ENCODE peak calls at places on chromosomes 7 and 10, in eight cellular contexts. Z is HepG2, E is HCT116, T is GM23338, A is K562, P is H1, H is GM12878, R is endothelial cell of umbilical vein. N is an unnamed sample.

GRCh38 chr7:34825221-34825620 is 167.2 kb downstream of the NPSR1 start:
- DNase-seq in Z (no peak), E (no peak), T (no peak), A (no peak), P (no peak), H (no peak), R (no peak), N (no peak)

GRCh38 chr10:95308389-95309302 is 17.8 kb upstream of the PDLIM1 start:
- DNase-seq in Z (peak; percentile 68), E (peak; percentile 75), T (no peak), A (peak; percentile 80), P (no peak), H (no peak), R (peak; percentile 90), N (no peak)

GRCh38 chr10:92789826-92790225 is 58.5 kb upstream of the EXOC6 start:
- DNase-seq in Z (no peak), E (no peak), T (peak; percentile 7), A (no peak), P (no peak), H (no peak), R (no peak), N (no peak)

GRCh38 chr10:133356549-133356948 is 1.3 kb downstream of the FUOM start:
- DNase-seq in Z (no peak), E (no peak), T (no peak), A (no peak), P (no peak), H (no peak), R (no peak), N (no peak)

GRCh38 chr7:121084256-121084655 is 95.7 kb downstream of the CPED1 start:
- DNase-seq in Z (no peak), E (no peak), T (no peak), A (no peak), P (no peak), H (no peak), R (no peak), N (no peak)

GRCh38 chr10:112842832-112843360 is 107.2 kb upstream of the TCF7L2 start:
- DNase-seq in Z (peak; percentile 52), E (no peak), T (no peak), A (peak; percentile 56), P (no peak), H (peak; percentile 25), R (peak; percentile 23), N (no peak)

GRCh38 chr7:93765475-93765874 is 125.1 kb downstream of the TFPI2 start:
- DNase-seq in Z (no peak), E (no peak), T (no peak), A (no peak), P (no peak), H (no peak), R (no peak), N (no peak)

GRCh38 chr7:43071604-43072003 is 40.8 kb upstream of the HECW1 start:
- DNase-seq in Z (no peak), E (peak; percentile 12), T (peak; percentile 94), A (peak; percentile 78), P (peak; percentile 90), H (no peak), R (no peak), N (no peak)

GRCh38 chr7:20312562-20312961 is 18.1 kb upstream of the ITGB8 start:
- DNase-seq in Z (no peak), E (no peak), T (no peak), A (no peak), P (no peak), H (no peak), R (peak; percentile 52), N (no peak)

GRCh38 chr10:79346012-79346340 is 1.3 kb upstream of the PPIF start:
- DNase-seq in Z (no peak), E (no peak), T (no peak), A (no peak), P (peak; percentile 23), H (no peak), R (no peak), N (no peak)

GRCh38 chr7:153109561-153109960 is 350.0 kb downstream of the ACTR3B start:
- DNase-seq in Z (no peak), E (no peak), T (no peak), A (no peak), P (no peak), H (no peak), R (no peak), N (no peak)

GRCh38 chr10:20598590-20598989 is 298.5 kb downstream of the NEBL start:
- DNase-seq in Z (no peak), E (no peak), T (peak; percentile 17), A (no peak), P (no peak), H (no peak), R (no peak), N (no peak)

GRCh38 chr10:93541402-93542357 is 24.8 kb upstream of the FFAR4 start:
- DNase-seq in Z (peak; percentile 13), E (peak; percentile 27), T (peak; percentile 76), A (peak; percentile 52), P (peak; percentile 83), H (no peak), R (peak; percentile 69), N (no peak)

GRCh38 chr10:51022933-51023585 is 51.2 kb upstream of the PRKG1 start:
- DNase-seq in Z (no peak), E (no peak), T (no peak), A (no peak), P (no peak), H (no peak), R (no peak), N (no peak)

GRCh38 chr10:84994722-84995121 is 666.3 kb downstream of the CCSER2 start:
- DNase-seq in Z (no peak), E (no peak), T (no peak), A (no peak), P (no peak), H (no peak), R (no peak), N (no peak)

DNA sequence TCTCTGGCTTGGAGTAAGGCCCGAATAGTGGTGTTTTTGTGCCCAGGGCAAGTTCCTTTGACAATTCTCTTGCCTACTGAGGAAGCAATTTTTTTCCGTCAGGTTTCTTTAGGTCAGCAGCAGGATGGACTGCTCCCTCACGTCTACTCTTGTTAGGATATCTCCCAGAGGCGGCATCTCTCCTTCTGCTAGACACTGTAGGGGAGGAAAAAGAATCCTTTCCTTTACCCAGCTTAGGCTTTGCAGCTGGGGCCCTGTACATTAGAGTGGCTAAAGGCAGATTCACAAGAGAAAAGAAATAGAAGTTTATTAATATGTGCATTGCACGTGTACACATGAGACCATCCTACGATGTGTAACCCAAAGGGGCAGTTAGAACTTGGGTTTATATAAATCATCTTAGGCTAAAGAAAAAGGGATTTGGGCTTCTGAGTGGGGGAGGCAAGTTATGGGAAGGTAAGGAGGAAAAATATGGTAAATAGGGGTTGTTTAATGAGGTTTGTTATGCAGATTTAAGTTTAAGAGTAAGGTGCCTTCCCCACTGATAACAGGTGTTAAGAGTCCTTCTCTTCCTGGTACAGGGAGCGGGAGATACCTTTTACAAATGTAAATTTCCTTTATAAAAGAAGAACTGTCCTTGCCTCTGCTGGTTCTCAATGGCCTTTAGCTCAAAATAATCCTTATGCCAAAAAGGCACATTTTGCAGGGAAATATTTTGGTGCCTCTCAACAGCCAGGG is 156.4 kb downstream of the AOAH start:
- DNase-seq in Z (no peak), E (no peak), T (peak; percentile 32), A (no peak), P (no peak), H (no peak), R (no peak), N (no peak)
- TF ChIP-seq EZH2 in Z (no peak), E (no peak), T (no peak), A (no peak), P (no peak), H (no peak), R (no peak), N (no peak)

GRCh38 chr7:99397632-99397983 is 10.8 kb downstream of the PDAP1 start:
- DNase-seq in Z (no peak), E (no peak), T (no peak), A (no peak), P (no peak), H (no peak), R (no peak), N (no peak)

GRCh38 chr7:99396914-99397631 is 11.3 kb downstream of the PDAP1 start:
- DNase-seq in Z (no peak), E (no peak), T (no peak), A (no peak), P (no peak), H (no peak), R (no peak), N (no peak)

GRCh38 chr7:99398891-99399445 is 9.4 kb downstream of the PDAP1 start:
- DNase-seq in Z (no peak), E (no peak), T (no peak), A (no peak), P (no peak), H (no peak), R (no peak), N (no peak)

GRCh38 chr7:99402854-99403253 is 5.5 kb downstream of the PDAP1 start:
- DNase-seq in Z (no peak), E (no peak), T (no peak), A (no peak), P (no peak), H (no peak), R (no peak), N (no peak)

DNA sequence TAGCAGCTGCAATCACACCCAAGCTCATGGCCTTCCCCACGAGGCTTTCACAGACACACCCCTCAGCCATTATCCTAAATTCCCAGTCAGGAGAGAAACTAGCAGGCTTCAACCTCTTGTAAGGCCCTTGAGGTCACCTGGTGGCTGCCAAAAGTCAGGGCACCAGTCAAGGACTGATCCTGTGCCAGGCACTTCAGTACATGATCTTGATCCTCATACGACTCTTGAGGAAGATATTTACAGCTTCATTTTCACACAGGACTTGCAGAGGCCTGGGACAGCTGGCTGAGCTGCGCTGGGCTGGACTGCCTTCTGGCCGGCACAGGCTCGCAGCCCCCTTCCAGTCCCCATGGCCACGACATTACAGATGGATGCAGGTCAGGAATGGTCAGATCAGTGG is 8.8 kb downstream of the PDAP1 start:
- DNase-seq in Z (no peak), E (no peak), T (no peak), A (no peak), P (no peak), H (no peak), R (no peak), N (no peak)
- H3K27ac ChIP-seq in Z (no peak overlapping the region), E (no peak overlapping the region), T (no peak overlapping the region), A (no peak overlapping the region), P (no peak overlapping the region), H (no peak overlapping the region), R (no peak overlapping the region), N (no peak overlapping the region)

DNA sequence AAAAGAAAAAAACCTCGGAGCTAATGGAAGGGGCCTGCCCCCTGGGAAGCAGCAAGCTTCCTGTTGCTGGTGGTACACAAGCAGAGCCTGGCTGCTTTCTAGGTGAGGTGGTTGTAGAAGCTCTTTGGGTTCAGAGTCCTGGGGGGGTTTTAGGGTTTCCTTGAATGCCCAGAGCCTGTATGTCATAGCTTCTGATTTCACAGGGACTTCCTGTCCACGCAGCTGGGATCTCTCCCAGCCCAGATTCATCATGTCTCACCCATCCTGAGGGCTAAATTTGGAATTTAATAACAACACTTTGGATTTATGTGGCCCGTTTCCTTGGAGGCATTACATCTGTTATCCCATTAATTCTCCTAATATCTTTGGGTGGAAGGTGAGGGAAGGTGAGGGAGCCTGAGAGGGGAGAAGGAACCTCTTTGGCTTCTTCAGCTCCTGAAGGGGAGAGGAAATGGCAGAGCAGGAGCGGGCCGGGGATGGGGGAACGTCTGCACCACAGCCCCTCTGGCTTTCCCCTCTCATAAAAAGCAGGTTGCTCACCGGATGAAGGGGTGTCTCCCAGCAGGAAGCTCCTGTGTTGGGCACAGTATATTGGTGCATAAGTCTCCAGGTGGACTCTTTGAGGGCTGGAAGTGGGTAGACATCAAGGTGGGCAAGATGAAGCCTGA is 19.7 kb downstream of the RPS24 start:
- DNase-seq in Z (no peak), E (no peak), T (no peak), A (no peak), P (no peak), H (no peak), R (no peak), N (no peak)
- TF ChIP-seq POLR2AphosphoS5 in Z (no peak), E (no peak), T (no peak), A (no peak), P (no peak), H (no peak), R (peak; percentile 18), N (no peak)

GRCh38 chr7:157006205-157006747 is 4.2 kb downstream of the MNX1 start:
- DNase-seq in Z (no peak), E (no peak), T (peak; percentile 67), A (no peak), P (peak; percentile 71), H (no peak), R (no peak), N (no peak)
- TF ChIP-seq EZH2 in Z (no peak), E (no peak), T (peak; percentile 79), A (no peak), P (peak; percentile 99), H (no peak), R (peak; percentile 57), N (no peak)

N was measured in SK-N-MC.